ENCODE peak calls at places on chromosomes 3 and 15, in ten cellular contexts. One of them, this sample, is unnamed.
A peak's percentile ranks its signal among the peaks of the same experiment; 100 is the strongest.

GRCh38 chr3:146421814-146422748 is 47.3 kb downstream of the PLSCR2 start:
- DNase-seq in MM.1S: no peak
- DNase-seq in heart left ventricle: no peak
- DNase-seq in psoas muscle: no peak
- DNase-seq in IMR-90: peak; percentile 82
- DNase-seq in CD8-positive, alpha-beta T cell: no peak
- DNase-seq in Panc1: peak; percentile 59
- DNase-seq in GM23248: peak; percentile 76
- DNase-seq in mesenchymal stem cell: peak; percentile 45
- DNase-seq in pancreas: no peak
- DNase-seq in this sample: no peak

GRCh38 chr3:194339836-194340235 is 11.3 kb downstream of the CPN2 start:
- DNase-seq in MM.1S: no peak
- DNase-seq in heart left ventricle: no peak
- DNase-seq in psoas muscle: no peak
- DNase-seq in IMR-90: no peak
- DNase-seq in CD8-positive, alpha-beta T cell: no peak
- DNase-seq in Panc1: no peak
- DNase-seq in GM23248: no peak
- DNase-seq in mesenchymal stem cell: no peak
- DNase-seq in pancreas: no peak
- DNase-seq in this sample: no peak

GRCh38 chr3:41202834-41203345 is 3.6 kb downstream of the CTNNB1 start:
- DNase-seq in MM.1S: no peak
- DNase-seq in heart left ventricle: peak; percentile 19
- DNase-seq in psoas muscle: no peak
- DNase-seq in IMR-90: peak; percentile 61
- DNase-seq in CD8-positive, alpha-beta T cell: no peak
- DNase-seq in Panc1: no peak
- DNase-seq in GM23248: peak; percentile 80
- DNase-seq in mesenchymal stem cell: peak; percentile 78
- DNase-seq in pancreas: no peak
- DNase-seq in this sample: no peak

GRCh38 chr3:134846943-134847342 is 51.9 kb downstream of the EPHB1 start:
- DNase-seq in MM.1S: no peak
- DNase-seq in heart left ventricle: peak; percentile 27
- DNase-seq in psoas muscle: no peak
- DNase-seq in IMR-90: peak; percentile 46
- DNase-seq in CD8-positive, alpha-beta T cell: no peak
- DNase-seq in Panc1: peak; percentile 64
- DNase-seq in GM23248: peak; percentile 96
- DNase-seq in mesenchymal stem cell: peak; percentile 72
- DNase-seq in pancreas: no peak
- DNase-seq in this sample: no peak

GRCh38 chr3:46711770-46712169 is 5.9 kb downstream of the PRSS50 start:
- DNase-seq in MM.1S: no peak
- DNase-seq in heart left ventricle: no peak
- DNase-seq in psoas muscle: peak; percentile 19
- DNase-seq in IMR-90: no peak
- DNase-seq in CD8-positive, alpha-beta T cell: no peak
- DNase-seq in Panc1: no peak
- DNase-seq in GM23248: no peak
- DNase-seq in mesenchymal stem cell: no peak
- DNase-seq in pancreas: no peak
- DNase-seq in this sample: no peak

GRCh38 chr3:181872887-181873286 is 161.2 kb downstream of the SOX2 start:
- DNase-seq in MM.1S: no peak
- DNase-seq in heart left ventricle: no peak
- DNase-seq in psoas muscle: no peak
- DNase-seq in IMR-90: no peak
- DNase-seq in CD8-positive, alpha-beta T cell: no peak
- DNase-seq in Panc1: no peak
- DNase-seq in GM23248: no peak
- DNase-seq in mesenchymal stem cell: no peak
- DNase-seq in pancreas: no peak
- DNase-seq in this sample: no peak

GRCh38 chr15:99006146-99006545 is 1.4 kb downstream of the PGPEP1L start:
- DNase-seq in MM.1S: no peak
- DNase-seq in heart left ventricle: no peak
- DNase-seq in psoas muscle: no peak
- DNase-seq in IMR-90: no peak
- DNase-seq in CD8-positive, alpha-beta T cell: no peak
- DNase-seq in Panc1: no peak
- DNase-seq in GM23248: no peak
- DNase-seq in mesenchymal stem cell: no peak
- DNase-seq in pancreas: no peak
- DNase-seq in this sample: no peak

GRCh38 chr15:33107950-33108349 is 86.6 kb downstream of the FMN1 start:
- DNase-seq in MM.1S: no peak
- DNase-seq in heart left ventricle: no peak
- DNase-seq in psoas muscle: no peak
- DNase-seq in IMR-90: peak; percentile 54
- DNase-seq in CD8-positive, alpha-beta T cell: no peak
- DNase-seq in Panc1: no peak
- DNase-seq in GM23248: peak; percentile 73
- DNase-seq in mesenchymal stem cell: no peak
- DNase-seq in pancreas: no peak
- DNase-seq in this sample: no peak

GRCh38 chr15:43225201-43225949 is 4.6 kb upstream of the EPB42 start:
- DNase-seq in MM.1S: peak; percentile 80
- DNase-seq in heart left ventricle: peak; percentile 24
- DNase-seq in psoas muscle: no peak
- DNase-seq in IMR-90: peak; percentile 63
- DNase-seq in CD8-positive, alpha-beta T cell: peak; percentile 17
- DNase-seq in Panc1: peak; percentile 45
- DNase-seq in GM23248: peak; percentile 81
- DNase-seq in mesenchymal stem cell: peak; percentile 68
- DNase-seq in pancreas: no peak
- DNase-seq in this sample: no peak

GRCh38 chr3:78880588-78881461 is 887.0 kb downstream of the ROBO1 start:
- DNase-seq in MM.1S: no peak
- DNase-seq in heart left ventricle: no peak
- DNase-seq in psoas muscle: no peak
- DNase-seq in IMR-90: no peak
- DNase-seq in CD8-positive, alpha-beta T cell: no peak
- DNase-seq in Panc1: no peak
- DNase-seq in GM23248: peak; percentile 58
- DNase-seq in mesenchymal stem cell: no peak
- DNase-seq in pancreas: no peak
- DNase-seq in this sample: no peak

GRCh38 chr3:101261506-101261905 is 58.9 kb downstream of the IMPG2 start:
- DNase-seq in MM.1S: no peak
- DNase-seq in heart left ventricle: no peak
- DNase-seq in psoas muscle: no peak
- DNase-seq in IMR-90: peak; percentile 77
- DNase-seq in CD8-positive, alpha-beta T cell: no peak
- DNase-seq in Panc1: no peak
- DNase-seq in GM23248: peak; percentile 47
- DNase-seq in mesenchymal stem cell: no peak
- DNase-seq in pancreas: no peak
- DNase-seq in this sample: no peak

GRCh38 chr3:141307351-141308059 is 60.8 kb upstream of the ZBTB38 start:
- DNase-seq in MM.1S: no peak
- DNase-seq in heart left ventricle: no peak
- DNase-seq in psoas muscle: no peak
- DNase-seq in IMR-90: no peak
- DNase-seq in CD8-positive, alpha-beta T cell: no peak
- DNase-seq in Panc1: no peak
- DNase-seq in GM23248: no peak
- DNase-seq in mesenchymal stem cell: no peak
- DNase-seq in pancreas: no peak
- DNase-seq in this sample: no peak

GRCh38 chr3:134807189-134807588 is 12.1 kb downstream of the EPHB1 start:
- DNase-seq in MM.1S: no peak
- DNase-seq in heart left ventricle: no peak
- DNase-seq in psoas muscle: no peak
- DNase-seq in IMR-90: no peak
- DNase-seq in CD8-positive, alpha-beta T cell: no peak
- DNase-seq in Panc1: no peak
- DNase-seq in GM23248: no peak
- DNase-seq in mesenchymal stem cell: no peak
- DNase-seq in pancreas: no peak
- DNase-seq in this sample: no peak

GRCh38 chr3:30258426-30259392 is 347.7 kb upstream of the TGFBR2 start:
- DNase-seq in MM.1S: no peak
- DNase-seq in heart left ventricle: no peak
- DNase-seq in psoas muscle: no peak
- DNase-seq in IMR-90: peak; percentile 30
- DNase-seq in CD8-positive, alpha-beta T cell: no peak
- DNase-seq in Panc1: peak; percentile 47
- DNase-seq in GM23248: no peak
- DNase-seq in mesenchymal stem cell: peak; percentile 32
- DNase-seq in pancreas: no peak
- DNase-seq in this sample: no peak

GRCh38 chr3:58119221-58119620 is 91.6 kb downstream of the DNASE1L3 start:
- DNase-seq in MM.1S: no peak
- DNase-seq in heart left ventricle: no peak
- DNase-seq in psoas muscle: no peak
- DNase-seq in IMR-90: no peak
- DNase-seq in CD8-positive, alpha-beta T cell: no peak
- DNase-seq in Panc1: no peak
- DNase-seq in GM23248: no peak
- DNase-seq in mesenchymal stem cell: no peak
- DNase-seq in pancreas: no peak
- DNase-seq in this sample: no peak
- H3K4me1 ChIP-seq in MM.1S: peaks cover 21% of the 10 kb centered on the region
- H3K4me1 ChIP-seq in heart left ventricle: peaks cover 34% of the 10 kb centered on the region
- H3K4me1 ChIP-seq in psoas muscle: no peaks in the 10 kb centered on the region
- H3K4me1 ChIP-seq in IMR-90: peaks cover 17% of the 10 kb centered on the region
- H3K4me1 ChIP-seq in CD8-positive, alpha-beta T cell: peaks cover 28% of the 10 kb centered on the region
- H3K4me1 ChIP-seq in Panc1: peaks cover 7% of the 10 kb centered on the region
- H3K4me1 ChIP-seq in GM23248: peaks cover 16% of the 10 kb centered on the region
- H3K4me1 ChIP-seq in mesenchymal stem cell: peaks cover 5% of the 10 kb centered on the region
- H3K4me1 ChIP-seq in pancreas: peaks cover 27% of the 10 kb centered on the region
- H3K4me1 ChIP-seq in this sample: peaks cover 14% of the 10 kb centered on the region

GRCh38 chr3:69031635-69032034 is 18.2 kb upstream of the EOGT start:
- DNase-seq in MM.1S: no peak
- DNase-seq in heart left ventricle: no peak
- DNase-seq in psoas muscle: no peak
- DNase-seq in IMR-90: no peak
- DNase-seq in CD8-positive, alpha-beta T cell: no peak
- DNase-seq in Panc1: no peak
- DNase-seq in GM23248: no peak
- DNase-seq in mesenchymal stem cell: no peak
- DNase-seq in pancreas: no peak
- DNase-seq in this sample: no peak

GRCh38 chr3:69033470-69033869 is 18.7 kb downstream of the TMF1 start:
- DNase-seq in MM.1S: no peak
- DNase-seq in heart left ventricle: no peak
- DNase-seq in psoas muscle: no peak
- DNase-seq in IMR-90: peak; percentile 73
- DNase-seq in CD8-positive, alpha-beta T cell: no peak
- DNase-seq in Panc1: peak; percentile 64
- DNase-seq in GM23248: peak; percentile 91
- DNase-seq in mesenchymal stem cell: peak; percentile 74
- DNase-seq in pancreas: no peak
- DNase-seq in this sample: no peak

GRCh38 chr3:69032737-69033136 is 19.3 kb upstream of the EOGT start:
- DNase-seq in MM.1S: no peak
- DNase-seq in heart left ventricle: no peak
- DNase-seq in psoas muscle: no peak
- DNase-seq in IMR-90: no peak
- DNase-seq in CD8-positive, alpha-beta T cell: no peak
- DNase-seq in Panc1: no peak
- DNase-seq in GM23248: no peak
- DNase-seq in mesenchymal stem cell: no peak
- DNase-seq in pancreas: no peak
- DNase-seq in this sample: no peak

DNA sequence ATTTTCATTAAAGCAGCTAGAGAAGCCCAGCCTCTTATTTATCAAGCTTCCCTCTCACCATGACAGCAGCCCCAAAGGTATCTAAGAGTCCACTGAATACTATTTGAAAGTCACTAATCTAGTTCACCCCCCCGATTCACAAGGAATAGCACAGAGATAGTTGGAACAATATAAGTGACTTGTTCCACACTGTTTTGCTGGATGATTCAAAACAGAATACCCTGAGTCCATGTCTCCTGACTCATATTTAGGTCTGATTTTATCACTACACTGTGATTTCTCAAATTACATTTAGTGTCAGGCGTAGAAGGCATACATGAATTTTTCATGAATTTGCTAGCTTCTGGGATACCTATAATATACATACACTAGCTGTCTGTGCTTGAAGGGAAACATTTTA is 18.7 kb upstream of the EOGT start:
- DNase-seq in MM.1S: no peak
- DNase-seq in heart left ventricle: no peak
- DNase-seq in psoas muscle: no peak
- DNase-seq in IMR-90: peak; percentile 71
- DNase-seq in CD8-positive, alpha-beta T cell: no peak
- DNase-seq in Panc1: no peak
- DNase-seq in GM23248: peak; percentile 84
- DNase-seq in mesenchymal stem cell: peak; percentile 16
- DNase-seq in pancreas: no peak
- DNase-seq in this sample: no peak
- H3K4me1 ChIP-seq in MM.1S: no peaks in the 10 kb centered on the region
- H3K4me1 ChIP-seq in heart left ventricle: no peaks in the 10 kb centered on the region
- H3K4me1 ChIP-seq in psoas muscle: no peaks in the 10 kb centered on the region
- H3K4me1 ChIP-seq in IMR-90: no peaks in the 10 kb centered on the region
- H3K4me1 ChIP-seq in CD8-positive, alpha-beta T cell: no peaks in the 10 kb centered on the region
- H3K4me1 ChIP-seq in Panc1: no peaks in the 10 kb centered on the region
- H3K4me1 ChIP-seq in GM23248: peaks cover 39% of the 10 kb centered on the region
- H3K4me1 ChIP-seq in mesenchymal stem cell: no peaks in the 10 kb centered on the region
- H3K4me1 ChIP-seq in pancreas: no peaks in the 10 kb centered on the region
- H3K4me1 ChIP-seq in this sample: no peaks in the 10 kb centered on the region

GRCh38 chr3:188296761-188297689 is 143.1 kb downstream of the LPP start:
- DNase-seq in MM.1S: no peak
- DNase-seq in heart left ventricle: no peak
- DNase-seq in psoas muscle: no peak
- DNase-seq in IMR-90: peak; percentile 83
- DNase-seq in CD8-positive, alpha-beta T cell: no peak
- DNase-seq in Panc1: no peak
- DNase-seq in GM23248: peak; percentile 90
- DNase-seq in mesenchymal stem cell: peak; percentile 84
- DNase-seq in pancreas: no peak
- DNase-seq in this sample: peak; percentile 35
- H3K4me1 ChIP-seq in MM.1S: no peaks in the 10 kb centered on the region
- H3K4me1 ChIP-seq in heart left ventricle: peaks cover 56% of the 10 kb centered on the region
- H3K4me1 ChIP-seq in psoas muscle: peaks cover 42% of the 10 kb centered on the region
- H3K4me1 ChIP-seq in IMR-90: peaks cover 23% of the 10 kb centered on the region
- H3K4me1 ChIP-seq in CD8-positive, alpha-beta T cell: no peaks in the 10 kb centered on the region
- H3K4me1 ChIP-seq in Panc1: peaks cover 58% of the 10 kb centered on the region
- H3K4me1 ChIP-seq in GM23248: peaks cover 61% of the 10 kb centered on the region
- H3K4me1 ChIP-seq in mesenchymal stem cell: peaks cover 7% of the 10 kb centered on the region
- H3K4me1 ChIP-seq in pancreas: peaks cover 38% of the 10 kb centered on the region
- H3K4me1 ChIP-seq in this sample: peaks cover 4% of the 10 kb centered on the region

DNA sequence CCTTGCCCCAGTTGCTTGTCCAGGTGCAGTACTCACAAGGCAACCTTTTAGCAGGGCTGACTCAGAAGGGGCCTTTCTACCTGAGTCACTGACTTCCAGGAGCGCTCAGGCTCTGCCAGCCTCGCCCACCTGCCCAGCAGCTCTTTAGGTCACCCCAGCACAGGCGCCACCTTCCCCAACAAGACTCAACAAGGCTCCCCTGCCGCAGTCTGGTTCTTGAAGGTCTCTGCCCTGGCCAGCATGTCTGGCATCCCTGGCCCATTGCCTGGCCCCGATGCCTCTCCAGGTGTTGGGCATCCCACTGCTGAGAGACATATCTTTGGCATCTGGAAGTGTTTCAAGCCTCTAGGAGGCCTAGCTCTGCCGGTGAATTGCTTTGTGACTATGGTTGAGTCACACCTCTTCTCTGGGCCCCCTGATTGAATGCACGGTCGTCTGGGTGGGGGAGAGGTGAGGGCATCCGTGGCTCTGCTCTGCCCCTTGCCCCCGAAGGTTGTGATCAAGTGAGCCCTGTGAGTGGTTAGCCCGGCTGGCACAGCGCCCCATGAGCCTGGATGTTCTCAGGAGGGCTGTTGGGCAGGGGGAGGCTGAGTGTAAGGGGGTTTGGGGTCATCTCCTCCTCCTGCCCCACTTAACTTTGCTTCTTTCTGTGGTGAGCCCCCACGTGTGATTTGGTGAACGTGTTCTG is 21.6 kb downstream of the SNX33 start:
- DNase-seq in MM.1S: no peak
- DNase-seq in heart left ventricle: no peak
- DNase-seq in psoas muscle: no peak
- DNase-seq in IMR-90: peak; percentile 62
- DNase-seq in CD8-positive, alpha-beta T cell: no peak
- DNase-seq in Panc1: no peak
- DNase-seq in GM23248: peak; percentile 64
- DNase-seq in mesenchymal stem cell: no peak
- DNase-seq in pancreas: peak; percentile 77
- DNase-seq in this sample: no peak
- H3K4me1 ChIP-seq in MM.1S: no peaks in the 10 kb centered on the region
- H3K4me1 ChIP-seq in heart left ventricle: peaks cover 57% of the 10 kb centered on the region
- H3K4me1 ChIP-seq in psoas muscle: peaks cover 28% of the 10 kb centered on the region
- H3K4me1 ChIP-seq in IMR-90: peaks cover 47% of the 10 kb centered on the region
- H3K4me1 ChIP-seq in CD8-positive, alpha-beta T cell: no peaks in the 10 kb centered on the region
- H3K4me1 ChIP-seq in Panc1: peaks cover 38% of the 10 kb centered on the region
- H3K4me1 ChIP-seq in GM23248: peaks cover 54% of the 10 kb centered on the region
- H3K4me1 ChIP-seq in mesenchymal stem cell: peaks cover 62% of the 10 kb centered on the region
- H3K4me1 ChIP-seq in pancreas: peaks cover 10% of the 10 kb centered on the region
- H3K4me1 ChIP-seq in this sample: peaks cover 21% of the 10 kb centered on the region